ENCODE peak calls at places on chromosomes 3 and 15, in seven cellular contexts. C, T, H, J, Y, Z and V are unnamed samples.

GRCh38 chr15:80265021-80265420 is 13.0 kb upstream of the CTXND1 start:
- DNase-seq in H (no peak), T (no peak), C (no peak), Y (no peak), J (no peak), Z (no peak), V (no peak)

GRCh38 chr15:84752700-84753099 is 4.3 kb downstream of the ZNF592 start:
- DNase-seq in C (no peak), Y (no peak), J (no peak), T (no peak), H (no peak), Z (no peak), V (no peak)

GRCh38 chr3:141367038-141367730 is 1.1 kb upstream of the ZBTB38 start:
- DNase-seq in H (no peak), J (no peak), C (no peak), T (no peak), Y (peak; percentile 83), Z (no peak), V (no peak)

GRCh38 chr3:15645740-15646490 is 44.4 kb downstream of the BTD start:
- DNase-seq in C (no peak), T (no peak), Y (peak; percentile 86), Z (no peak), H (no peak), J (no peak), V (no peak)

GRCh38 chr3:36969540-36970432 is 23.1 kb downstream of the EPM2AIP1 start:
- DNase-seq in Y (peak; percentile 58), C (peak; percentile 47), J (peak; percentile 46), H (peak; percentile 72), Z (peak; percentile 85), T (no peak), V (peak; percentile 18)

GRCh38 chr3:70855139-70855538 is 542.7 kb upstream of the MDFIC2 start:
- DNase-seq in C (no peak), Z (no peak), J (no peak), Y (no peak), H (no peak), T (no peak), V (no peak)

GRCh38 chr3:33358172-33358781 is 81.0 kb downstream of the FBXL2 start:
- DNase-seq in Y (no peak), Z (no peak), J (no peak), T (no peak), H (no peak), C (no peak), V (no peak)

GRCh38 chr3:139281512-139282196 is 62.2 kb upstream of the MRPS22 start:
- DNase-seq in J (no peak), C (no peak), Z (no peak), H (no peak), T (no peak), Y (no peak), V (no peak)

GRCh38 chr3:42704136-42704841 is 1.7 kb upstream of the HHATL start:
- DNase-seq in J (no peak), C (no peak), H (peak; percentile 38), T (no peak), Z (no peak), Y (no peak), V (no peak)

GRCh38 chr3:14624498-14624897 is 27.1 kb upstream of the CCDC174 start:
- DNase-seq in Z (no peak), C (no peak), Y (no peak), H (no peak), T (no peak), J (no peak), V (no peak)

GRCh38 chr3:194270627-194271458 is 80.3 kb downstream of the CPN2 start:
- DNase-seq in H (peak; percentile 89), J (peak; percentile 63), Y (no peak), Z (no peak), C (peak; percentile 89), T (no peak), V (no peak)

GRCh38 chr3:52065264-52065756 is 8.9 kb upstream of the DUSP7 start:
- DNase-seq in Y (peak; percentile 84), J (no peak), Z (no peak), C (no peak), H (peak; percentile 67), T (no peak), V (no peak)

GRCh38 chr15:73560501-73561117 is 72.6 kb downstream of the NPTN start:
- DNase-seq in Z (peak; percentile 73), J (no peak), Y (peak; percentile 41), H (no peak), T (no peak), C (no peak), V (no peak)

GRCh38 chr3:194150252-194150934 is 14.4 kb downstream of the HES1 start:
- DNase-seq in Y (peak; percentile 35), C (no peak), T (no peak), J (no peak), Z (no peak), H (no peak), V (no peak)

GRCh38 chr15:31824009-31824408 is 206.3 kb upstream of the CHRNA7 start:
- DNase-seq in Z (no peak), J (no peak), T (no peak), H (no peak), C (no peak), Y (no peak), V (no peak)

GRCh38 chr3:139509631-139510030 is 29.9 kb downstream of the RBP1 start:
- DNase-seq in C (no peak), Y (no peak), T (no peak), H (no peak), Z (no peak), J (no peak), V (no peak)

GRCh38 chr15:100021653-100022052 is 288.4 kb upstream of the LYSMD4 start:
- DNase-seq in H (peak; percentile 23), Y (no peak), T (no peak), C (peak; percentile 43), Z (no peak), J (no peak), V (no peak)

GRCh38 chr3:8529738-8530525 is 28.3 kb downstream of the LMCD1 start:
- DNase-seq in J (no peak), Z (no peak), T (no peak), C (no peak), Y (no peak), H (no peak), V (no peak)

GRCh38 chr3:186566772-186567071 is 417 bp downstream of the TBCCD1 start:
- DNase-seq in Y (no peak), H (no peak), C (no peak), J (no peak), T (no peak), Z (no peak), V (no peak)

GRCh38 chr3:58238830-58239229 is 1.2 kb downstream of the ABHD6 start:
- DNase-seq in T (no peak), Z (no peak), J (no peak), H (no peak), C (no peak), Y (no peak), V (no peak)

GRCh38 chr3:130242850-130243569 is 102.5 kb upstream of the COL6A5 start:
- DNase-seq in Z (peak; percentile 37), T (no peak), H (no peak), Y (no peak), C (no peak), J (no peak), V (no peak)

GRCh38 chr15:70762469-70763119 is 764 bp downstream of the UACA start:
- DNase-seq in Z (no peak), J (peak; percentile 20), Y (peak; percentile 58), C (peak; percentile 51), H (peak; percentile 54), T (peak; percentile 40), V (peak; percentile 14)

GRCh38 chr3:123635220-123635619 is 50.4 kb upstream of the HACD2 start:
- DNase-seq in Z (no peak), J (no peak), H (no peak), C (no peak), T (no peak), Y (no peak), V (no peak)

GRCh38 chr3:66487475-66487874 is 13.3 kb downstream of the LRIG1 start:
- DNase-seq in J (no peak), Y (no peak), H (no peak), C (no peak), Z (no peak), T (no peak), V (no peak)

GRCh38 chr3:197137741-197138140 is 108.1 kb upstream of the MELTF start:
- DNase-seq in H (no peak), T (no peak), C (peak; percentile 38), J (no peak), Y (no peak), Z (no peak), V (no peak)

GRCh38 chr3:159928692-159929091 is 59.9 kb upstream of the IL12A start:
- DNase-seq in Y (peak; percentile 92), H (no peak), T (no peak), J (no peak), C (no peak), Z (no peak), V (no peak)

GRCh38 chr15:51121118-51121517 is 26.4 kb upstream of the TNFAIP8L3 start:
- DNase-seq in Z (no peak), H (no peak), T (no peak), C (peak; percentile 46), J (no peak), Y (peak; percentile 78), V (no peak)

GRCh38 chr3:39423571-39423970 is 17.1 kb downstream of the RPSA start:
- DNase-seq in T (no peak), Z (no peak), C (no peak), Y (no peak), J (no peak), H (no peak), V (no peak)

GRCh38 chr3:122392868-122393844 is 9.2 kb downstream of the FAM162A start:
- DNase-seq in Y (peak; percentile 41), C (no peak), Z (peak; percentile 65), T (no peak), J (no peak), H (no peak), V (peak; percentile 8)

GRCh38 chr3:117589454-117589853 is 879.9 kb downstream of the TUSC7 start:
- DNase-seq in J (no peak), Z (no peak), H (no peak), Y (no peak), T (no peak), C (no peak), V (no peak)

GRCh38 chr15:62874933-62875625 is 167.5 kb upstream of the TPM1 start:
- DNase-seq in T (no peak), J (no peak), Y (no peak), H (no peak), Z (no peak), C (no peak), V (no peak)

GRCh38 chr15:70950953-70951352 is 58.3 kb downstream of the LRRC49 start:
- DNase-seq in T (no peak), H (no peak), Z (no peak), J (no peak), C (no peak), Y (no peak), V (no peak)

GRCh38 chr3:125107861-125108567 is 52.2 kb upstream of the HEG1 start:
- DNase-seq in C (no peak), Y (peak; percentile 71), T (no peak), H (no peak), J (no peak), Z (peak; percentile 88), V (no peak)

GRCh38 chr3:27637346-27638000 is 84.7 kb downstream of the EOMES start:
- DNase-seq in J (no peak), C (no peak), H (no peak), T (no peak), Y (no peak), Z (no peak), V (no peak)

GRCh38 chr15:65936317-65936716 is 67.0 kb downstream of the RAB11A start:
- DNase-seq in H (no peak), J (no peak), Y (no peak), T (no peak), C (no peak), Z (no peak), V (no peak)

GRCh38 chr15:80403712-80404056 is 498 bp upstream of the ARNT2 start:
- DNase-seq in C (no peak), Y (no peak), H (no peak), Z (no peak), T (peak; percentile 32), J (peak; percentile 43), V (peak; percentile 27)

GRCh38 chr3:106811376-106811775 is 565.9 kb upstream of the CCDC54 start:
- DNase-seq in T (no peak), J (no peak), Z (no peak), H (no peak), Y (peak; percentile 14), C (no peak), V (no peak)

GRCh38 chr3:126082334-126083137 is 1.4 kb downstream of the SLC41A3 start:
- DNase-seq in H (no peak), Y (no peak), J (no peak), T (no peak), Z (no peak), C (no peak), V (no peak)